ENCODE peak calls at places on chromosome 22, in seven cellular contexts. Z is sigmoid colon, A is H1, U is upper lobe of left lung, M is SK-N-SH, E is transverse colon, N is suprapubic skin. R is an unnamed sample. For H3K4me1, the result is how much of the 10 kb centered on the place peaks cover.

GRCh38 chr22:43432883-43433415 is 21.1 kb downstream of the MPPED1 start:
- DNase-seq in Z (peak), M (no peak), N (peak), E (no peak), U (no peak), A (no peak), R (no peak)

GRCh38 chr22:18109410-18110193 is 1.0 kb upstream of the TUBA8 start:
- DNase-seq in E (no peak), Z (no peak), M (no peak), N (no peak), A (no peak), U (no peak), R (no peak)

GRCh38 chr22:47030143-47030641 is 267.7 kb downstream of the TBC1D22A start:
- DNase-seq in A (no peak), U (no peak), N (no peak), M (no peak), E (no peak), Z (peak), R (no peak)

GRCh38 chr22:19709063-19709769 is 5.1 kb upstream of the SEPTIN5 start:
- DNase-seq in E (no peak), Z (peak), M (peak), A (no peak), U (peak), N (peak), R (no peak)

GRCh38 chr22:35313311-35314121 is 13.8 kb downstream of the TOM1 start:
- DNase-seq in Z (peak), E (no peak), N (peak), A (no peak), U (no peak), M (no peak), R (no peak)

GRCh38 chr22:20604776-20605221 is 97.4 kb downstream of the MED15 start:
- DNase-seq in U (no peak), E (no peak), N (no peak), A (no peak), Z (no peak), M (peak), R (no peak)

GRCh38 chr22:48366591-48366990 is 1461.1 kb downstream of the BRD1 start:
- DNase-seq in A (peak), N (no peak), E (peak), Z (peak), M (no peak), U (peak), R (no peak)

GRCh38 chr22:28116261-28116673 is 197.2 kb upstream of the PITPNB start:
- DNase-seq in A (no peak), Z (peak), M (no peak), E (peak), N (no peak), U (no peak), R (peak)

GRCh38 chr22:32103648-32104326 is 55.3 kb downstream of the C22orf42 start:
- DNase-seq in N (no peak), A (no peak), E (no peak), U (no peak), M (peak), Z (no peak), R (peak)

GRCh38 chr22:25546242-25546641 is 18.2 kb upstream of the GRK3 start:
- DNase-seq in E (no peak), Z (no peak), M (no peak), N (no peak), A (no peak), U (no peak), R (no peak)

GRCh38 chr22:27799334-27800249 is 2.0 kb downstream of the MN1 start:
- DNase-seq in M (peak), A (no peak), U (peak), E (no peak), N (no peak), Z (no peak), R (no peak)

GRCh38 chr22:21778705-21779363 is 43.2 kb upstream of the YPEL1 start:
- DNase-seq in M (no peak), Z (no peak), E (no peak), N (peak), A (no peak), U (no peak), R (no peak)

GRCh38 chr22:27113211-27114030 is 456.0 kb downstream of the MIAT start:
- DNase-seq in U (no peak), Z (peak), M (no peak), N (peak), A (no peak), E (peak), R (peak)

GRCh38 chr22:20918663-20919220 is 1.5 kb downstream of the CRKL start:
- DNase-seq in A (no peak), U (no peak), Z (no peak), M (peak), E (no peak), N (no peak), R (no peak)

GRCh38 chr22:26949193-26949592 is 291.8 kb downstream of the MIAT start:
- DNase-seq in U (no peak), M (no peak), N (no peak), A (no peak), E (no peak), Z (no peak), R (no peak)

GRCh38 chr22:27239520-27239919 is 562.0 kb downstream of the MN1 start:
- DNase-seq in N (no peak), E (no peak), A (no peak), M (no peak), Z (no peak), U (no peak), R (no peak)

GRCh38 chr22:26426924-26427323 is 2.1 kb upstream of the ASPHD2 start:
- DNase-seq in Z (no peak), M (no peak), U (no peak), A (no peak), N (no peak), E (no peak), R (no peak)

GRCh38 chr22:28442951-28443876 is 236.4 kb downstream of the TTC28 start:
- DNase-seq in U (peak), E (peak), A (peak), M (peak), N (no peak), Z (peak), R (no peak)

GRCh38 chr22:25780673-25781072 is 38.7 kb downstream of the MYO18B start:
- DNase-seq in Z (no peak), A (no peak), M (peak), E (no peak), N (no peak), U (no peak), R (no peak)

GRCh38 chr22:19905619-19906276 is 35.8 kb upstream of the COMT start:
- DNase-seq in A (no peak), E (no peak), U (no peak), M (peak), N (no peak), Z (no peak), R (no peak)

GRCh38 chr22:17999851-18000250 is 24.5 kb downstream of the MICAL3 start:
- DNase-seq in A (no peak), Z (peak), E (no peak), N (no peak), U (no peak), M (no peak), R (no peak)

GRCh38 chr22:19292262-19293230 is 1.0 kb upstream of the CLTCL1 start:
- DNase-seq in M (no peak), U (peak), N (peak), E (peak), A (no peak), Z (no peak), R (peak)

GRCh38 chr22:28188480-28188879 is 269.4 kb upstream of the PITPNB start:
- DNase-seq in E (no peak), A (peak), M (no peak), U (no peak), N (no peak), Z (no peak), R (no peak)

GRCh38 chr22:41713004-41713403 is 13.7 kb downstream of the MEI1 start:
- DNase-seq in N (no peak), E (no peak), U (no peak), M (no peak), Z (no peak), A (no peak), R (no peak)

GRCh38 chr22:34001701-34002466 is 81.6 kb upstream of the LARGE1 start:
- DNase-seq in A (no peak), E (no peak), N (no peak), Z (no peak), U (no peak), M (no peak), R (no peak)

DNA sequence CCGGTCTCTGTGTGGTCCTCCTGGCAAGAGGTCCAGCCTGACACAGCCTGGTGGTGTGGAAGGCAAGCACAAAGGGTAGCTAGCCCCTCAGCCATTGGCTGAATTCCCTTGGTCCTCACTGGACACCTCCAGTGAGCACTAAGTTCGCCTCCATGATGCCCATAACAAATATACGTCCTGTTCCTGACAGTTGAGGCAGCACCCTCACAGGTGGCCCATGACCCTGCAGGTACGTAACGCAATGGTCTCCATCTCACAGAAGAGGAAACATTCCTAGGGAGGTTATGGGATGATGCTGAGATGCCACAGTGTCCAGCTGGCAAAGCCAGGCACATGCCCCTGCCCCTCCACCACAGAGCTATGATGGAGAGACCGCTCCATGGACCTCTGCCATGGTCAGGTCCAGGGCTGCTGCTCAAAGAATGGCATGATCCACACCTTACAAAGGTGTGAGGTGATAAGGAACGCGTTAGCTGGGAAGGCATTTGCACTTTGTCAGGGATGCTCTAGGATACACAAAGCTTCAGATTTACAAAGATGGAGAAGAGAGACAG is 1.4 kb upstream of the GNAZ start:
- DNase-seq in N (no peak), M (no peak), A (no peak), Z (peak), U (no peak), E (peak), R (no peak)
- H3K4me1 ChIP-seq in N (under half), M (under half), A (under half), Z (under half), U (under half), E (under half), R (under half)

GRCh38 chr22:30876925-30877553 is 91.5 kb downstream of the MORC2 start:
- DNase-seq in N (peak), U (no peak), M (peak), A (no peak), Z (peak), E (no peak), R (no peak)

GRCh38 chr22:30873661-30874060 is 94.9 kb downstream of the MORC2 start:
- DNase-seq in M (no peak), E (no peak), Z (peak), U (no peak), N (peak), A (no peak), R (no peak)

GRCh38 chr22:30876221-30876751 is 92.3 kb downstream of the MORC2 start:
- DNase-seq in A (no peak), U (no peak), E (no peak), M (peak), Z (peak), N (peak), R (no peak)

GRCh38 chr22:30874431-30875370 is 93.9 kb downstream of the MORC2 start:
- DNase-seq in M (peak), A (no peak), N (peak), Z (peak), E (no peak), U (no peak), R (no peak)

DNA sequence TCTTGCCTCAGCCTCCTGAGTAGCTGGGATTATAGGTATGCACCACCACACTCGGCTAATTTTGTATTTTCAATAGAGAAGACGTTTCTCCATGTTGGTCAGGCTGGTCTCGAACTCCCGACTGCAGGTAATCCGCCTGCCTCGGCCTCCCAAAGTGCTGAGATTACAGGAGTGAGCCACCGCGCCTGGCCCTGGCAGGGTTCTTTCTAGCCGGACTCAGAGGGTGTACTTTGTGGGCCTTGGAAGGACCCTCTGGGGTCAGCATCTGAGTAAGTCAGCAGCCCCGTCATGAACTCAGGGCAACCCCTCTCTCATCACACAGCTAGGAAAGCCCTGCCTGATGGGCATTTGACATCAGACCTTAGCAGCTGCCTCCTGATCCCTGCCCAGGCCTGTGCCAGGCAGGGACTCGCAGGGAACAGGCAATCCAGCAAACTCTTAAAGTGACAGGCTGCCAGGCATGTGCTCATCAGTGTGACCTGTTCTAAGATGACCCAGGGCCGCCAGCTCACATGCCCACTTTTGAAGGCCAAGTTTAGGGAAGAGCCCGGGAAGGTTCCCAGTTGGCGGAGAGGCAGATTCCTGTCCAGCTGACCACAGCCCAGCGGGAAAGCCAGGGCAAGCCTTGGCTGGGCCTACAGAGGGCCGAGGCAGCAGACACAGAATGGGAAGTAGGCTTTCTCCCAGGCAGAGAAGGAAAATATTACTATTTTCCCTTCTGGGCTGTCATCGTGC is 92.9 kb downstream of the MORC2 start:
- DNase-seq in Z (peak), A (no peak), M (peak), E (no peak), N (peak), U (no peak), R (no peak)
- TF ChIP-seq POLR2AphosphoS5 in Z (no peak), A (no peak), M (no peak), E (no peak), N (no peak), U (no peak), R (no peak)

GRCh38 chr22:36417281-36417686 is 29.5 kb upstream of the MYH9 start:
- DNase-seq in Z (no peak), U (no peak), N (no peak), A (no peak), M (no peak), E (peak), R (no peak)

GRCh38 chr22:36419912-36420882 is 32.4 kb upstream of the MYH9 start:
- DNase-seq in N (no peak), M (no peak), A (no peak), U (no peak), E (peak), Z (no peak), R (no peak)

GRCh38 chr22:36422287-36423014 is 34.7 kb upstream of the MYH9 start:
- DNase-seq in Z (no peak), U (no peak), N (no peak), E (no peak), M (no peak), A (no peak), R (no peak)

GRCh38 chr22:36415415-36416168 is 27.8 kb upstream of the MYH9 start:
- DNase-seq in Z (no peak), U (no peak), E (no peak), M (no peak), A (no peak), N (no peak), R (no peak)

GRCh38 chr22:36419177-36419911 is 31.6 kb upstream of the MYH9 start:
- DNase-seq in A (peak), U (no peak), M (no peak), Z (peak), E (peak), N (no peak), R (no peak)
- TF ChIP-seq EP300 in A (no peak), U (no peak), M (no peak), Z (no peak), E (no peak), N (no peak), R (no peak)

DNA sequence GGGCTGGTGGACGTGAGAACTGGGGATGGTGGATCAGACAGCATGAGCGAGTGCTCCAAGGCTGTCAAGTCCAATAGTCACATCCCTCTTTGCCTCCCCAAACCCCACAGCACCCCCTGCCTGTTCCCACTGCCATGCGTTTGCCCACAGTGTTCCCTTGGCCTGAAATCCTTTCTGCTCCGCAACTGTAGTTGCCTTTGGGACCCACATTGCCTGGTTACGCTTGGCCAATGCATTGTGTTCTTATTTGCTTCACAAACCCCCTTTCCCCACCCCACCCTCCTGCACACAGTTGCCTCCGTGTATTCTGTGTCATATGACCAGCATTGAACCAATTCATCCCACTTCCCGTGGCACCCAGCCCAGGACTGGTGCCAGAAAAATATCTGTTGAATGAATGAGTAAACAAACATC is 2.1 kb upstream of the KIAA0930 start:
- DNase-seq in E (peak), A (no peak), N (no peak), Z (no peak), M (no peak), U (no peak), R (no peak)
- H3K4me1 ChIP-seq in E (under half), A (under half), N (half or more), Z (under half), M (under half), U (half or more), R (under half)

DNA sequence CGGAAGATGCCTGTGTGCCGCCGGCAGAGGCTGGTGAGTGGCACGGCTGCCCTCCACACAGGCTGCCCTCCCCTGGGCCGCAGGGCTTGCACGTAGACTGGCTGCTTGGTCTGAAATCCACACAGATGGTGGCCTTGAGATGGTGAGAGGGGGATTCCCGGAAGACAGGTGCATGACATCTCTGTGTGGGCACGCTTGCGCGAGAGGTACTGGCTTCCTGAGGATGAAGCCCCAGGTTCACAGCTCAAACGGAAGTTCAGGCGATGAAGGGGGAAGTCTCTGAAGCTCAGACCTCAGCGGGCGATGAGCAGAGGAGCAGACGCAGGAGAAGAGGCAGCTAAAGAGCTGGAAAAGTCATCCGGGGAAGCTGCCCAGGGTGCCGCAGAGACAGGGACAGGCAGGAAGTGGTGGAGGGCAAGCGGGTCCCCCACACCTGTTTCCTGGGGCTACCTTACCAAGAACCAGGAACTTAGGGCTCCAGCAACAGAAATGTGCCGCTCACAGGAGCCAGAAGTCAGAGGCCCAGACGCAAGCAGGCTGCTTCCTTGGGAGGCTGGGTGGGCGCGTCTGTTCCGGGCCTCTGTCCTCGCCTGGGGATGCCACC is 7.2 kb downstream of the CRELD2 start:
- DNase-seq in U (peak), Z (no peak), N (no peak), M (no peak), A (no peak), E (peak), R (no peak)
- TF ChIP-seq POLR2AphosphoS5 in U (no peak), Z (no peak), N (no peak), M (no peak), A (no peak), E (no peak), R (no peak)

GRCh38 chr22:38184788-38185187 is 3.2 kb upstream of the PLA2G6 start:
- DNase-seq in A (no peak), N (no peak), M (no peak), E (no peak), Z (no peak), U (no peak), R (no peak)

GRCh38 chr22:38177044-38177443 is 4.6 kb downstream of the PLA2G6 start:
- DNase-seq in N (no peak), E (no peak), A (no peak), M (no peak), U (no peak), Z (peak), R (no peak)

GRCh38 chr22:38177926-38178604 is 3.6 kb downstream of the PLA2G6 start:
- DNase-seq in N (peak), M (no peak), A (no peak), U (no peak), Z (peak), E (peak), R (no peak)

GRCh38 chr22:38180841-38181452 is 683 bp downstream of the PLA2G6 start:
- DNase-seq in M (no peak), Z (no peak), A (no peak), U (no peak), E (peak), N (no peak), R (no peak)

DNA sequence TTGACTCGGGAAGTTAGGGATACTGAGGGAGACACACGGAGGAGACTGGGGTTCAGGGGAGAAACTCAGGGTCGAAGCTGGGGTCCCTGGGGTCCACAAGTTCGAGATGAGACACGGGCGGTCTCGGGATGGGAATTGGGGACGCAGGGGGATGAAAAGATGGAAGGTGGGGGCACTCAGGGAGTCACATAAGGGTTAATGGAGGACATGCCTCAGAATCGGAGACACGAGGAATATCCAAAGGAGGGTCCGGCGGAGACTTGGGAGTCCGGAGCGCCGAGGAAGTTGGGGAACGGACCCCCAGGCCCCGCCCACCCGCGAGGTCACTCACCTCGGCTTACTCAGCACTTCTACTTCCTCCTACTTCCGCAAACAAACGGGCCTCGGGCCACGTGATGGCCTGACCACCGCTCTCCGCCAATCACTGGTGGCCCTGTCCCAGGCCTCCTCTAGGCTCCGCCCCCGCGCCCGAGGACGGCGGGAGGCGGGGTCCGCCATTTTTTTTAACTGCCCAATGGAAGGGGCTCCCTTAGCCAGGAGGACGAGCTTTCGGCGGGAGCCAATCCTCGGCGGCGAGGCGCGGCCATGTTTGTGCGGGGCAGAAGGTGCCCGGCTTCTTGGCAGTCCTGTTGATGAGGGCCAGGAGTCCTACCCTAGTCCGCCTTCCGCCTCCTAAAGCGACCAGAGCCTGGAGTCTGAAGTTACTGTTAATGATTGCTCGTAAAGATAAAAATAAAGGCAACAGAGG is at the start of gene PLA2G6:
- DNase-seq in N (peak), E (peak), Z (peak), M (peak), A (peak), U (peak), R (peak)
- TF ChIP-seq EP300 in N (no peak), E (no peak), Z (no peak), M (no peak), A (no peak), U (no peak), R (no peak)

GRCh38 chr22:40412441-40412840 is 42.0 kb downstream of the SGSM3 start:
- DNase-seq in M (no peak), Z (no peak), E (no peak), U (no peak), A (no peak), N (no peak), R (no peak)
- H3K4me1 ChIP-seq in M (under half), Z (under half), E (under half), U (under half), A (under half), N (under half), R (under half)

GRCh38 chr22:37745548-37746365 is 48.9 kb downstream of the TRIOBP start:
- DNase-seq in N (peak), M (peak), E (peak), Z (peak), A (peak), U (peak), R (peak)
- TF ChIP-seq POLR2AphosphoS5 in N (no peak), M (peak), E (no peak), Z (peak), A (no peak), U (no peak), R (peak)

R was measured in esophagus muscularis mucosa.